ENCODE peak calls at places on chromosomes 5 and 9, in eight cellular contexts. One of them, this sample, is unnamed.

GRCh38 chr5:38666668-38667498 is 110.4 kb upstream of the LIFR start:
- DNase-seq in Kasumi-1: no peak
- DNase-seq in WTC11: peak; percentile 52
- DNase-seq in A172: no peak
- DNase-seq in foreskin keratinocyte: no peak
- DNase-seq in GM12892: no peak
- DNase-seq in stromal cell of bone marrow: peak; percentile 31
- DNase-seq in ELR: peak; percentile 67
- DNase-seq in this sample: peak; percentile 42

GRCh38 chr5:174328626-174329299 is 283.3 kb downstream of the NSG2 start:
- DNase-seq in WTC11: no peak
- DNase-seq in ELR: no peak
- DNase-seq in stromal cell of bone marrow: no peak
- DNase-seq in foreskin keratinocyte: peak; percentile 38
- DNase-seq in Kasumi-1: no peak
- DNase-seq in GM12892: no peak
- DNase-seq in A172: no peak
- DNase-seq in this sample: no peak

GRCh38 chr5:24916863-24917262 is 272.1 kb upstream of the CDH10 start:
- DNase-seq in WTC11: no peak
- DNase-seq in ELR: no peak
- DNase-seq in Kasumi-1: no peak
- DNase-seq in foreskin keratinocyte: no peak
- DNase-seq in stromal cell of bone marrow: no peak
- DNase-seq in A172: no peak
- DNase-seq in GM12892: no peak
- DNase-seq in this sample: no peak

GRCh38 chr5:149550608-149551226 is 522 bp downstream of the CSNK1A1 start:
- DNase-seq in foreskin keratinocyte: no peak
- DNase-seq in stromal cell of bone marrow: no peak
- DNase-seq in A172: peak; percentile 25
- DNase-seq in WTC11: no peak
- DNase-seq in Kasumi-1: no peak
- DNase-seq in ELR: peak; percentile 42
- DNase-seq in GM12892: peak; percentile 15
- DNase-seq in this sample: no peak

GRCh38 chr5:159208508-159209437 is 580 bp downstream of the RNF145 start:
- DNase-seq in ELR: peak; percentile 58
- DNase-seq in GM12892: peak; percentile 16
- DNase-seq in foreskin keratinocyte: no peak
- DNase-seq in WTC11: peak; percentile 57
- DNase-seq in Kasumi-1: peak; percentile 35
- DNase-seq in stromal cell of bone marrow: no peak
- DNase-seq in A172: no peak
- DNase-seq in this sample: no peak

GRCh38 chr5:132114150-132115121 is 40.8 kb downstream of the CSF2 start:
- DNase-seq in GM12892: no peak
- DNase-seq in ELR: no peak
- DNase-seq in WTC11: no peak
- DNase-seq in A172: no peak
- DNase-seq in foreskin keratinocyte: no peak
- DNase-seq in Kasumi-1: peak; percentile 99
- DNase-seq in stromal cell of bone marrow: no peak
- DNase-seq in this sample: no peak

GRCh38 chr5:21152611-21153010 is 1164.6 kb upstream of the CDH18 start:
- DNase-seq in Kasumi-1: peak; percentile 50
- DNase-seq in A172: peak; percentile 96
- DNase-seq in foreskin keratinocyte: peak; percentile 92
- DNase-seq in WTC11: no peak
- DNase-seq in GM12892: no peak
- DNase-seq in stromal cell of bone marrow: peak; percentile 92
- DNase-seq in ELR: peak; percentile 86
- DNase-seq in this sample: peak; percentile 93

GRCh38 chr9:20351715-20352114 is 270.6 kb downstream of the MLLT3 start:
- DNase-seq in GM12892: no peak
- DNase-seq in stromal cell of bone marrow: no peak
- DNase-seq in ELR: no peak
- DNase-seq in WTC11: no peak
- DNase-seq in foreskin keratinocyte: peak; percentile 16
- DNase-seq in A172: no peak
- DNase-seq in Kasumi-1: no peak
- DNase-seq in this sample: peak; percentile 13

GRCh38 chr5:67238191-67238590 is 41.6 kb upstream of the CD180 start:
- DNase-seq in stromal cell of bone marrow: no peak
- DNase-seq in foreskin keratinocyte: no peak
- DNase-seq in WTC11: no peak
- DNase-seq in Kasumi-1: no peak
- DNase-seq in ELR: peak; percentile 49
- DNase-seq in GM12892: no peak
- DNase-seq in A172: peak; percentile 64
- DNase-seq in this sample: no peak

GRCh38 chr9:125630436-125630835 is 76.6 kb downstream of the MAPKAP1 start:
- DNase-seq in stromal cell of bone marrow: no peak
- DNase-seq in foreskin keratinocyte: peak; percentile 46
- DNase-seq in A172: no peak
- DNase-seq in GM12892: no peak
- DNase-seq in WTC11: no peak
- DNase-seq in Kasumi-1: no peak
- DNase-seq in ELR: no peak
- DNase-seq in this sample: no peak

GRCh38 chr9:15505927-15506326 is 4.8 kb downstream of the PSIP1 start:
- DNase-seq in stromal cell of bone marrow: no peak
- DNase-seq in GM12892: no peak
- DNase-seq in ELR: no peak
- DNase-seq in A172: no peak
- DNase-seq in foreskin keratinocyte: no peak
- DNase-seq in WTC11: no peak
- DNase-seq in Kasumi-1: peak; percentile 49
- DNase-seq in this sample: no peak

GRCh38 chr9:128568470-128569083 is 16.2 kb downstream of the SPTAN1 start:
- DNase-seq in A172: no peak
- DNase-seq in stromal cell of bone marrow: no peak
- DNase-seq in foreskin keratinocyte: no peak
- DNase-seq in GM12892: no peak
- DNase-seq in Kasumi-1: no peak
- DNase-seq in ELR: no peak
- DNase-seq in WTC11: no peak
- DNase-seq in this sample: no peak

GRCh38 chr5:1213508-1214162 is 11.5 kb upstream of the SLC6A18 start:
- DNase-seq in foreskin keratinocyte: no peak
- DNase-seq in ELR: no peak
- DNase-seq in A172: no peak
- DNase-seq in GM12892: no peak
- DNase-seq in WTC11: peak; percentile 9
- DNase-seq in stromal cell of bone marrow: no peak
- DNase-seq in Kasumi-1: no peak
- DNase-seq in this sample: no peak

GRCh38 chr9:97853844-97854695 is 1.0 kb downstream of the FOXE1 start:
- DNase-seq in A172: no peak
- DNase-seq in stromal cell of bone marrow: peak; percentile 8
- DNase-seq in foreskin keratinocyte: no peak
- DNase-seq in WTC11: peak; percentile 61
- DNase-seq in ELR: peak; percentile 39
- DNase-seq in GM12892: no peak
- DNase-seq in Kasumi-1: no peak
- DNase-seq in this sample: no peak

GRCh38 chr9:134764870-134765269 is 115.7 kb upstream of the FCN2 start:
- DNase-seq in Kasumi-1: no peak
- DNase-seq in ELR: no peak
- DNase-seq in stromal cell of bone marrow: no peak
- DNase-seq in GM12892: no peak
- DNase-seq in WTC11: no peak
- DNase-seq in A172: no peak
- DNase-seq in foreskin keratinocyte: no peak
- DNase-seq in this sample: no peak

GRCh38 chr5:139768802-139769465 is 26.7 kb upstream of the PSD2 start:
- DNase-seq in foreskin keratinocyte: no peak
- DNase-seq in GM12892: no peak
- DNase-seq in ELR: peak; percentile 36
- DNase-seq in A172: no peak
- DNase-seq in WTC11: no peak
- DNase-seq in stromal cell of bone marrow: no peak
- DNase-seq in Kasumi-1: no peak
- DNase-seq in this sample: no peak

GRCh38 chr5:154202379-154203260 is 12.1 kb downstream of the GALNT10 start:
- DNase-seq in foreskin keratinocyte: no peak
- DNase-seq in stromal cell of bone marrow: no peak
- DNase-seq in Kasumi-1: no peak
- DNase-seq in GM12892: peak; percentile 52
- DNase-seq in ELR: no peak
- DNase-seq in WTC11: no peak
- DNase-seq in A172: no peak
- DNase-seq in this sample: no peak